ENCODE peak calls at places on chromosome 19, in nine cellular contexts. One of them, this sample, is unnamed.
A peak's percentile ranks its signal among the peaks of the same experiment; 100 is the strongest.

GRCh38 chr19:10010247-10010691 is at the start of gene COL5A3:
- DNase-seq in endothelial cell of umbilical vein: no peak
- DNase-seq in H1: no peak
- DNase-seq in GM23338: peak; percentile 72
- DNase-seq in hepatocyte: no peak
- DNase-seq in IMR-90: peak; percentile 58
- DNase-seq in fibroblast of lung: no peak
- DNase-seq in SK-N-SH: peak; percentile 51
- DNase-seq in mesendoderm: no peak
- DNase-seq in this sample: no peak

GRCh38 chr19:54207908-54208783 is 7.5 kb downstream of the RPS9 start:
- DNase-seq in GM23338: no peak
- DNase-seq in IMR-90: peak; percentile 78
- DNase-seq in endothelial cell of umbilical vein: peak; percentile 48
- DNase-seq in SK-N-SH: no peak
- DNase-seq in H1: no peak
- DNase-seq in hepatocyte: peak; percentile 79
- DNase-seq in fibroblast of lung: peak; percentile 77
- DNase-seq in mesendoderm: peak; percentile 42
- DNase-seq in this sample: peak; percentile 76

GRCh38 chr19:30784850-30785459 is 412.8 kb downstream of the ZNF536 start:
- DNase-seq in mesendoderm: peak; percentile 84
- DNase-seq in hepatocyte: peak; percentile 52
- DNase-seq in SK-N-SH: no peak
- DNase-seq in fibroblast of lung: no peak
- DNase-seq in GM23338: peak; percentile 82
- DNase-seq in IMR-90: peak; percentile 26
- DNase-seq in H1: peak; percentile 13
- DNase-seq in endothelial cell of umbilical vein: no peak
- DNase-seq in this sample: peak; percentile 91

GRCh38 chr19:11101057-11101456 is 11.8 kb downstream of the LDLR start:
- DNase-seq in hepatocyte: no peak
- DNase-seq in endothelial cell of umbilical vein: no peak
- DNase-seq in H1: no peak
- DNase-seq in mesendoderm: no peak
- DNase-seq in SK-N-SH: no peak
- DNase-seq in GM23338: no peak
- DNase-seq in fibroblast of lung: no peak
- DNase-seq in IMR-90: no peak
- DNase-seq in this sample: no peak

GRCh38 chr19:9323557-9323918 is 441 bp upstream of the ZNF559 start:
- DNase-seq in fibroblast of lung: peak; percentile 86
- DNase-seq in mesendoderm: peak; percentile 82
- DNase-seq in H1: no peak
- DNase-seq in GM23338: peak; percentile 84
- DNase-seq in endothelial cell of umbilical vein: peak; percentile 86
- DNase-seq in SK-N-SH: peak; percentile 66
- DNase-seq in IMR-90: peak; percentile 75
- DNase-seq in hepatocyte: peak; percentile 69
- DNase-seq in this sample: peak; percentile 82

GRCh38 chr19:18489627-18490184 is 32.2 kb downstream of the ELL start:
- DNase-seq in GM23338: no peak
- DNase-seq in H1: no peak
- DNase-seq in IMR-90: no peak
- DNase-seq in fibroblast of lung: no peak
- DNase-seq in SK-N-SH: no peak
- DNase-seq in endothelial cell of umbilical vein: no peak
- DNase-seq in hepatocyte: no peak
- DNase-seq in mesendoderm: no peak
- DNase-seq in this sample: no peak

GRCh38 chr19:2962018-2962670 is 15.2 kb upstream of the TLE6 start:
- DNase-seq in GM23338: peak; percentile 96
- DNase-seq in endothelial cell of umbilical vein: peak; percentile 89
- DNase-seq in IMR-90: peak; percentile 89
- DNase-seq in fibroblast of lung: peak; percentile 53
- DNase-seq in hepatocyte: peak; percentile 93
- DNase-seq in mesendoderm: peak; percentile 86
- DNase-seq in H1: no peak
- DNase-seq in SK-N-SH: peak; percentile 77
- DNase-seq in this sample: peak; percentile 90

GRCh38 chr19:30148039-30148438 is 206.0 kb downstream of the URI1 start:
- DNase-seq in GM23338: no peak
- DNase-seq in fibroblast of lung: no peak
- DNase-seq in mesendoderm: no peak
- DNase-seq in H1: no peak
- DNase-seq in IMR-90: no peak
- DNase-seq in endothelial cell of umbilical vein: no peak
- DNase-seq in hepatocyte: no peak
- DNase-seq in SK-N-SH: no peak
- DNase-seq in this sample: no peak

GRCh38 chr19:39679791-39680168 is 24.1 kb downstream of the LGALS16 start:
- DNase-seq in H1: no peak
- DNase-seq in IMR-90: no peak
- DNase-seq in GM23338: no peak
- DNase-seq in mesendoderm: no peak
- DNase-seq in fibroblast of lung: no peak
- DNase-seq in endothelial cell of umbilical vein: no peak
- DNase-seq in hepatocyte: no peak
- DNase-seq in SK-N-SH: no peak
- DNase-seq in this sample: no peak

GRCh38 chr19:45376045-45376724 is 5.8 kb upstream of the ERCC2 start:
- DNase-seq in fibroblast of lung: peak; percentile 96
- DNase-seq in GM23338: peak; percentile 96
- DNase-seq in endothelial cell of umbilical vein: peak; percentile 85
- DNase-seq in IMR-90: peak; percentile 94
- DNase-seq in hepatocyte: peak; percentile 38
- DNase-seq in mesendoderm: peak; percentile 97
- DNase-seq in SK-N-SH: peak; percentile 10
- DNase-seq in H1: no peak
- DNase-seq in this sample: no peak

GRCh38 chr19:44581288-44581687 is 32.1 kb upstream of the IGSF23 start:
- DNase-seq in endothelial cell of umbilical vein: no peak
- DNase-seq in H1: no peak
- DNase-seq in fibroblast of lung: no peak
- DNase-seq in GM23338: no peak
- DNase-seq in mesendoderm: no peak
- DNase-seq in hepatocyte: no peak
- DNase-seq in IMR-90: no peak
- DNase-seq in SK-N-SH: no peak
- DNase-seq in this sample: no peak

GRCh38 chr19:32197896-32198882 is 147.2 kb upstream of the ZNF507 start:
- DNase-seq in fibroblast of lung: no peak
- DNase-seq in GM23338: no peak
- DNase-seq in endothelial cell of umbilical vein: no peak
- DNase-seq in IMR-90: no peak
- DNase-seq in SK-N-SH: no peak
- DNase-seq in mesendoderm: no peak
- DNase-seq in hepatocyte: no peak
- DNase-seq in H1: no peak
- DNase-seq in this sample: no peak

GRCh38 chr19:55638864-55639359 is 1.9 kb upstream of the ZNF580 start:
- DNase-seq in endothelial cell of umbilical vein: no peak
- DNase-seq in fibroblast of lung: peak; percentile 28
- DNase-seq in mesendoderm: peak; percentile 82
- DNase-seq in H1: no peak
- DNase-seq in IMR-90: peak; percentile 21
- DNase-seq in hepatocyte: no peak
- DNase-seq in SK-N-SH: peak; percentile 52
- DNase-seq in GM23338: peak; percentile 81
- DNase-seq in this sample: peak; percentile 95

GRCh38 chr19:6790194-6791128 is 18.0 kb downstream of the VAV1 start:
- DNase-seq in IMR-90: no peak
- DNase-seq in H1: no peak
- DNase-seq in hepatocyte: no peak
- DNase-seq in endothelial cell of umbilical vein: no peak
- DNase-seq in mesendoderm: no peak
- DNase-seq in SK-N-SH: no peak
- DNase-seq in fibroblast of lung: no peak
- DNase-seq in GM23338: no peak
- DNase-seq in this sample: peak; percentile 79

GRCh38 chr19:45800009-45800553 is 7.4 kb upstream of the DMWD start:
- DNase-seq in IMR-90: peak; percentile 71
- DNase-seq in H1: no peak
- DNase-seq in mesendoderm: peak; percentile 72
- DNase-seq in hepatocyte: no peak
- DNase-seq in fibroblast of lung: peak; percentile 64
- DNase-seq in SK-N-SH: no peak
- DNase-seq in GM23338: no peak
- DNase-seq in endothelial cell of umbilical vein: no peak
- DNase-seq in this sample: no peak

GRCh38 chr19:6568816-6569215 is 22.1 kb downstream of the CD70 start:
- DNase-seq in fibroblast of lung: no peak
- DNase-seq in hepatocyte: no peak
- DNase-seq in IMR-90: no peak
- DNase-seq in endothelial cell of umbilical vein: no peak
- DNase-seq in H1: no peak
- DNase-seq in SK-N-SH: no peak
- DNase-seq in mesendoderm: no peak
- DNase-seq in GM23338: no peak
- DNase-seq in this sample: no peak

DNA sequence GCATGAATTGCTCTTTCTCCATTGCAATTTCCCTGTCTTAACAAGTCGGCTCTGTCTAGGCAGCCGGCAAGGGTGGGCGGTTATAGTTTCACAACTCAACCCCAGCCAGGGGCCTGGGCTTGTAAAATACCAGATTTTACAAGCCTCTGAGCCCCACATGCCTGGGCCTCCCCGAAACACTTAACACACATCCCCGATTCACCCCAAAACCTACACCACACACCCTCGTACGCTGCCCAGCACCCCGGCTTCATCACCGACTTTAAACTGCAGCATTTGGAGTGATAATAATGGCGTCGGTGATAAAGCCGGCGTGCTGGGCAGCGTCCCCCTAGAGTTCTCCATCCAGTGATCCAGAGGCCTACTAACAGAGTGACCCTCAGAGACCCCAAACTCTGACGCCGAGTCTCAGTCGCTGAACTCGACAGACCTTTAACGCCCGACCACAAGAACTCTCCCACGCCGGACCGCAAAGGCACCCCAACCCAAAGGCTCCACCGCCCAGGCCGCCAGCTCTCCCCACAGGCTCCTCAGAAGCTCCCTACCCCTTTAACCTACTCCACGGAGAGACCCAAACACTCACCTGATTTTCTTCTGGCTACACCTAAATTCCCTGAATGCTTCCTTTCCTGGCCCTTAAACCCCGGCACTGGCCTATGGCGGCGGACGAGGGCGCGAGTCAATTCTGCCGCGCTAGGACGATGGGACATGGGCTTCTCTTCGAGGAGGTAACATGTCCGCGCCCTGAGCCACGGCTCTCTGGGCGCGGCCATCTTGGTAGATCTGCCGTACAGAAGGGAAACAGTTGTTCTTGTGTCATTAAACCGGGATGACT is at the start of gene ZNF649:
- DNase-seq in IMR-90: peak; percentile 84
- DNase-seq in hepatocyte: peak; percentile 93
- DNase-seq in SK-N-SH: peak; percentile 82
- DNase-seq in fibroblast of lung: peak; percentile 82
- DNase-seq in endothelial cell of umbilical vein: peak; percentile 84
- DNase-seq in GM23338: peak; percentile 96
- DNase-seq in H1: peak; percentile 68
- DNase-seq in mesendoderm: peak; percentile 97
- DNase-seq in this sample: peak; percentile 97
- H3K27ac ChIP-seq in IMR-90: peak within 1 kb of the TSS; percentile 49
- H3K27ac ChIP-seq in hepatocyte: peak within 1 kb of the TSS; percentile 94
- H3K27ac ChIP-seq in SK-N-SH: no peak within 1 kb of the TSS
- H3K27ac ChIP-seq in fibroblast of lung: peak within 1 kb of the TSS; percentile 72
- H3K27ac ChIP-seq in endothelial cell of umbilical vein: peak within 1 kb of the TSS; percentile 46
- H3K27ac ChIP-seq in GM23338: peak within 1 kb of the TSS; percentile 100
- H3K27ac ChIP-seq in H1: peak within 1 kb of the TSS; percentile 93
- H3K27ac ChIP-seq in mesendoderm: peak within 1 kb of the TSS; percentile 81
- H3K27ac ChIP-seq in this sample: peak within 1 kb of the TSS; percentile 13

DNA sequence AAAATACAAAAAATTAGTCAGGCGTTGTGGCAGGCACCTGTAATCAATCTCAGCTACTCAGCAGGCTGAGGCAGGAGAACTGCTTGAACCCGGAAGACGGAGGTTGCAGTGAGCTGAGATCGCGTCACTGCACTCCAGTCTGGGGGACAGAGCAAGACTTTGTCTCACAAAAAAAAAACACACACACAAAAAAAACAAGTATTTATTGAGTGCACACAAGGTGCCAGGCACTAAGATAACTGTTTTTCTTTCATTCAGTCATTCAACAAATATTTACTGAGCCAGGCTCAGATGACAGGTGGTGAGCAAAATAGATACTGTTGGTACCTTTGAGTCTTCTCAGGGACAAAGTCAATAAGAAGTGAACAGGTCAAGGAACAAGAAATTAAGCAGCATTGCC is 6.3 kb downstream of the CIB3 start:
- DNase-seq in GM23338: no peak
- DNase-seq in fibroblast of lung: no peak
- DNase-seq in SK-N-SH: no peak
- DNase-seq in IMR-90: no peak
- DNase-seq in H1: no peak
- DNase-seq in endothelial cell of umbilical vein: no peak
- DNase-seq in hepatocyte: no peak
- DNase-seq in mesendoderm: no peak
- DNase-seq in this sample: no peak
- H3K4me2 ChIP-seq in GM23338: no peak overlapping the region
- H3K4me2 ChIP-seq in fibroblast of lung: no peak overlapping the region
- H3K4me2 ChIP-seq in SK-N-SH: no peak overlapping the region
- H3K4me2 ChIP-seq in IMR-90: no peak overlapping the region
- H3K4me2 ChIP-seq in H1: no peak overlapping the region
- H3K4me2 ChIP-seq in endothelial cell of umbilical vein: no peak overlapping the region
- H3K4me2 ChIP-seq in hepatocyte: no peak overlapping the region
- H3K4me2 ChIP-seq in mesendoderm: no peak overlapping the region
- H3K4me2 ChIP-seq in this sample: no peak overlapping the region

GRCh38 chr19:28136796-28137195 is 1076.2 kb downstream of the UQCRFS1 start:
- DNase-seq in endothelial cell of umbilical vein: no peak
- DNase-seq in hepatocyte: no peak
- DNase-seq in IMR-90: no peak
- DNase-seq in SK-N-SH: no peak
- DNase-seq in fibroblast of lung: no peak
- DNase-seq in mesendoderm: peak; percentile 64
- DNase-seq in H1: no peak
- DNase-seq in GM23338: no peak
- DNase-seq in this sample: no peak
- H3K27ac ChIP-seq in endothelial cell of umbilical vein: no peak overlapping the region
- H3K27ac ChIP-seq in hepatocyte: no peak overlapping the region
- H3K27ac ChIP-seq in IMR-90: no peak overlapping the region
- H3K27ac ChIP-seq in SK-N-SH: no peak overlapping the region
- H3K27ac ChIP-seq in fibroblast of lung: no peak overlapping the region
- H3K27ac ChIP-seq in mesendoderm: no peak overlapping the region
- H3K27ac ChIP-seq in H1: no peak overlapping the region
- H3K27ac ChIP-seq in GM23338: no peak overlapping the region
- H3K27ac ChIP-seq in this sample: no peak overlapping the region

GRCh38 chr19:12478234-12478941 is 6.2 kb downstream of the ZNF709 start:
- DNase-seq in fibroblast of lung: no peak
- DNase-seq in SK-N-SH: no peak
- DNase-seq in IMR-90: no peak
- DNase-seq in endothelial cell of umbilical vein: no peak
- DNase-seq in mesendoderm: no peak
- DNase-seq in H1: no peak
- DNase-seq in hepatocyte: no peak
- DNase-seq in GM23338: peak; percentile 11
- DNase-seq in this sample: no peak
- H3K4me2 ChIP-seq in fibroblast of lung: no peak overlapping the region
- H3K4me2 ChIP-seq in SK-N-SH: no peak overlapping the region
- H3K4me2 ChIP-seq in IMR-90: no peak overlapping the region
- H3K4me2 ChIP-seq in endothelial cell of umbilical vein: no peak overlapping the region
- H3K4me2 ChIP-seq in mesendoderm: no peak overlapping the region
- H3K4me2 ChIP-seq in H1: no peak overlapping the region
- H3K4me2 ChIP-seq in hepatocyte: no peak overlapping the region
- H3K4me2 ChIP-seq in GM23338: no peak overlapping the region
- H3K4me2 ChIP-seq in this sample: no peak overlapping the region

GRCh38 chr19:40768936-40769335 is 6.4 kb upstream of the MIA start:
- DNase-seq in H1: no peak
- DNase-seq in fibroblast of lung: no peak
- DNase-seq in GM23338: no peak
- DNase-seq in IMR-90: no peak
- DNase-seq in mesendoderm: no peak
- DNase-seq in hepatocyte: no peak
- DNase-seq in endothelial cell of umbilical vein: no peak
- DNase-seq in SK-N-SH: no peak
- DNase-seq in this sample: no peak
- H3K27ac ChIP-seq in H1: no peak overlapping the region
- H3K27ac ChIP-seq in fibroblast of lung: no peak overlapping the region
- H3K27ac ChIP-seq in GM23338: peak overlapping the region; percentile 39
- H3K27ac ChIP-seq in IMR-90: no peak overlapping the region
- H3K27ac ChIP-seq in mesendoderm: no peak overlapping the region
- H3K27ac ChIP-seq in hepatocyte: no peak overlapping the region
- H3K27ac ChIP-seq in endothelial cell of umbilical vein: no peak overlapping the region
- H3K27ac ChIP-seq in SK-N-SH: no peak overlapping the region
- H3K27ac ChIP-seq in this sample: no peak overlapping the region